ENCODE peak calls at places on chromosomes 16 and 17, in ten cellular contexts. O is upper lobe of right lung; W is AG04449; R is heart right ventricle; I is thyroid gland; E is CD4-positive, alpha-beta T cell; S is AG09309; G is BJ; P is ascending aorta; Z is neural crest cell. Q is an unnamed sample.

GRCh38 chr16:85306793-85307551 is 194.7 kb upstream of the CIBAR2 start:
- DNase-seq in O (no peak), W (no peak), R (no peak), I (no peak), E (no peak), S (no peak), G (no peak), P (no peak), Z (no peak), Q (no peak)

GRCh38 chr16:50547944-50548658 is at the start of gene NKD1:
- DNase-seq in O (peak; percentile 85), W (no peak), R (peak; percentile 72), I (peak; percentile 59), E (peak; percentile 69), S (no peak), G (no peak), P (no peak), Z (peak; percentile 73), Q (peak; percentile 67)

GRCh38 chr16:81669473-81670350 is 109.4 kb upstream of the PLCG2 start:
- DNase-seq in O (no peak), W (no peak), R (no peak), I (peak; percentile 75), E (no peak), S (no peak), G (no peak), P (no peak), Z (no peak), Q (no peak)

GRCh38 chr16:24198807-24199533 is 57.2 kb upstream of the CACNG3 start:
- DNase-seq in O (no peak), W (no peak), R (no peak), I (no peak), E (no peak), S (no peak), G (no peak), P (no peak), Z (no peak), Q (no peak)

GRCh38 chr17:336110-337021 is 16.2 kb downstream of the RPH3AL start:
- DNase-seq in O (peak; percentile 92), W (no peak), R (peak; percentile 79), I (peak; percentile 90), E (peak; percentile 28), S (no peak), G (no peak), P (no peak), Z (no peak), Q (no peak)

GRCh38 chr17:75277664-75278071 is 6.6 kb upstream of the MIF4GD start:
- DNase-seq in O (no peak), W (no peak), R (no peak), I (peak; percentile 56), E (no peak), S (no peak), G (peak; percentile 76), P (no peak), Z (no peak), Q (no peak)

GRCh38 chr17:28946239-28946638 is 5.1 kb downstream of the PHF12 start:
- DNase-seq in O (no peak), W (no peak), R (no peak), I (no peak), E (no peak), S (peak; percentile 78), G (peak; percentile 59), P (no peak), Z (no peak), Q (no peak)

GRCh38 chr16:11233727-11234376 is 22.2 kb downstream of the SOCS1 start:
- DNase-seq in O (no peak), W (no peak), R (no peak), I (no peak), E (no peak), S (no peak), G (no peak), P (no peak), Z (no peak), Q (no peak)

DNA sequence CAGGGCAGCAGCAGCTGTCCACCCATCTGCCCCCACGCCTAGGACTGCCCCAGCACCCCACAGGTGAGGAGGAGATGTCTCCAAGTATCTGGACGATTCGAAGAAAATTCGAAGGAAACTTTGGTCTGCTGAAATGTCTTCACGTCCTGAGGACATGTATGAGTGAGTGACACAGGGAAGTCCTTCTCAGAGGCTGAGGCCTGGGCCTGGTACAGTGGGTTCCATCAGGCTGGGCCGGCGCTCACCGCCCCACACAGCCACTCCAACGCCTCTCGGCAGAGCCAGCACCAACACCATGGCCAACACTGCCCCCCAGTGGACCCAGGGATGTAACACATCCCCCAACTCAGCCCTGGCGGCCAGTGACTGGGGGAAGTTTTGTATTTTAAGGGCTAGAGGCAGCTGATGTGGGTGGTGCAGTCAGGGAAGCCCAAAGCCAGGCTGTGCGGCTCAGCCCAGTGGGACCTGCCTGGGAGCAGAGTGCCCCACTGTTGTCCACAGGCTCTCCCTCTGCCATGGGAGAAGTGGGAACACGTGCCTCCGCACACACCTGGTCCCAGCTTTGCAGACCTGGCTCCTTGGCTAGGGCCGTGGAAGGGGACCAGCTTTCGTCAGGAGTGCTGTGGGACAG is 55.8 kb upstream of the FASN start:
- DNase-seq in O (peak; percentile 92), W (no peak), R (peak; percentile 79), I (peak; percentile 87), E (peak; percentile 79), S (no peak), G (no peak), P (no peak), Z (peak; percentile 83), Q (peak; percentile 73)
- TF ChIP-seq CTCF in O (peak; percentile 92), W (peak; percentile 89), R (peak; percentile 89), I (peak; percentile 78), E (peak; percentile 91), S (peak; percentile 88), G (peak; percentile 93), P (peak; percentile 79), Z (peak; percentile 96), Q (peak; percentile 87)

GRCh38 chr17:21242026-21242700 is 11.0 kb downstream of the NATD1 start:
- DNase-seq in O (no peak), W (no peak), R (no peak), I (peak; percentile 26), E (no peak), S (no peak), G (no peak), P (no peak), Z (no peak), Q (no peak)

GRCh38 chr17:21242780-21243515 is 10.3 kb downstream of the NATD1 start:
- DNase-seq in O (no peak), W (no peak), R (peak; percentile 58), I (peak; percentile 89), E (no peak), S (no peak), G (no peak), P (no peak), Z (no peak), Q (no peak)

GRCh38 chr17:21240375-21241055 is 12.7 kb downstream of the NATD1 start:
- DNase-seq in O (no peak), W (no peak), R (no peak), I (no peak), E (no peak), S (no peak), G (no peak), P (no peak), Z (no peak), Q (no peak)

GRCh38 chr17:21241564-21241963 is 11.6 kb downstream of the NATD1 start:
- DNase-seq in O (no peak), W (no peak), R (no peak), I (no peak), E (no peak), S (no peak), G (no peak), P (no peak), Z (no peak), Q (no peak)

GRCh38 chr17:21239680-21240374 is 13.4 kb downstream of the NATD1 start:
- DNase-seq in O (no peak), W (no peak), R (no peak), I (no peak), E (no peak), S (no peak), G (no peak), P (no peak), Z (no peak), Q (no peak)
- TF ChIP-seq CTCF in O (peak; percentile 49), W (peak; percentile 42), R (peak; percentile 45), I (peak; percentile 11), E (peak; percentile 23), S (peak; percentile 56), G (peak; percentile 53), P (no peak), Z (peak; percentile 58), Q (no peak)

GRCh38 chr17:54892360-54892759 is 8.3 kb upstream of the TOM1L1 start:
- DNase-seq in O (no peak), W (no peak), R (no peak), I (no peak), E (no peak), S (no peak), G (no peak), P (no peak), Z (no peak), Q (no peak)

GRCh38 chr17:54888981-54889380 is 11.7 kb upstream of the TOM1L1 start:
- DNase-seq in O (no peak), W (no peak), R (no peak), I (no peak), E (no peak), S (no peak), G (no peak), P (no peak), Z (no peak), Q (no peak)

GRCh38 chr17:54888254-54888653 is 12.4 kb upstream of the TOM1L1 start:
- DNase-seq in O (no peak), W (no peak), R (no peak), I (no peak), E (no peak), S (no peak), G (no peak), P (no peak), Z (no peak), Q (no peak)

GRCh38 chr17:54887787-54888186 is 12.9 kb upstream of the TOM1L1 start:
- DNase-seq in O (no peak), W (no peak), R (no peak), I (no peak), E (no peak), S (no peak), G (no peak), P (no peak), Z (no peak), Q (no peak)

DNA sequence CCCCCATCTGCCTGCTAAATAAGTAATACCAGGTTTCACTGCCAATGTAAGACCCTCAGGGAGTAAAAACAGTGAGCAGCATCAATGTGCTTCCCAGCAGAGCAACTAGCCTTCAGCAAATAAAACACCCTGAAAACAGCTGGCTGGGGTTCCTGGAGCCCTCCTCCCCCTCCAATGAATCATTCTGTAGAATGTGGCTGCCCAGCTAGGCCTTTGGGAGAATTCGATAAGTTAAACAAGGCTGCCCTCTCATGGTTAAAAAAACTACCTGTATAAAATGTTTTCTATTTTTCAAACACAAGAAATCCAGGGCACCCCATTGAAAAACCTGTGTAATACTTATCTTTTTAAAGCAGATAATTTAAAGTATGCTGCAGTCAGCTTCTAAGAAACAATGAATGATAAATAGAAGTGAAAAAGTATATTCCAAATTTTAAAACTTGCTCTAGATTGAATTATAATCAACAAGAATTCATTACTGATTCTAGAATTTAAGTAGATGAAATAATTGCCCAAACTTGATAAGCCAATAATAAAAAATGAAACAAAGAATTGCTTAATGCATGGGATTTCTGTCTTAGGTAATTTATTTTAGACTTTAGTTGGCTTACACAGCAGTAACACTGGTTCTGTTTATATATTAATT is 9.4 kb upstream of the TOM1L1 start:
- DNase-seq in O (no peak), W (no peak), R (no peak), I (peak; percentile 45), E (no peak), S (peak; percentile 23), G (peak; percentile 12), P (no peak), Z (peak; percentile 9), Q (no peak)
- TF ChIP-seq CTCF in O (peak; percentile 33), W (no peak), R (peak; percentile 51), I (no peak), E (no peak), S (peak; percentile 39), G (peak; percentile 47), P (no peak), Z (peak; percentile 75), Q (no peak)

GRCh38 chr16:54153240-54153934 is 133.2 kb downstream of the IRX3 start:
- DNase-seq in O (no peak), W (no peak), R (no peak), I (no peak), E (no peak), S (no peak), G (no peak), P (no peak), Z (no peak), Q (no peak)
- TF ChIP-seq CTCF in O (no peak), W (no peak), R (no peak), I (no peak), E (no peak), S (no peak), G (no peak), P (no peak), Z (no peak), Q (no peak)

Q was measured in natural killer cell.